ENCODE peak calls at places on chromosomes 2 and 18, in eight cellular contexts. One of them, this sample, is unnamed.

GRCh38 chr2:238380785-238381184 is 45.9 kb upstream of the ASB1 start:
- DNase-seq in kidney: no peak
- DNase-seq in Panc1: no peak
- DNase-seq in dorsolateral prefrontal cortex: no peak
- DNase-seq in pancreas: no peak
- DNase-seq in body of pancreas: no peak
- DNase-seq in colonic mucosa: no peak
- DNase-seq in heart left ventricle: no peak
- DNase-seq in this sample: no peak

GRCh38 chr18:32612651-32613050 is 142.0 kb upstream of the GAREM1 start:
- DNase-seq in dorsolateral prefrontal cortex: no peak
- DNase-seq in heart left ventricle: no peak
- DNase-seq in pancreas: no peak
- DNase-seq in Panc1: no peak
- DNase-seq in body of pancreas: no peak
- DNase-seq in colonic mucosa: no peak
- DNase-seq in kidney: no peak
- DNase-seq in this sample: no peak

GRCh38 chr2:238277695-238278094 is 10.7 kb downstream of the PER2 start:
- DNase-seq in kidney: peak; percentile 78
- DNase-seq in dorsolateral prefrontal cortex: no peak
- DNase-seq in pancreas: no peak
- DNase-seq in Panc1: no peak
- DNase-seq in body of pancreas: no peak
- DNase-seq in heart left ventricle: peak; percentile 42
- DNase-seq in colonic mucosa: no peak
- DNase-seq in this sample: no peak

GRCh38 chr18:25279133-25279532 is 72.8 kb downstream of the ZNF521 start:
- DNase-seq in heart left ventricle: no peak
- DNase-seq in colonic mucosa: no peak
- DNase-seq in dorsolateral prefrontal cortex: no peak
- DNase-seq in pancreas: no peak
- DNase-seq in kidney: no peak
- DNase-seq in Panc1: no peak
- DNase-seq in body of pancreas: no peak
- DNase-seq in this sample: no peak

GRCh38 chr2:167953790-167954189 is 293.6 kb downstream of the STK39 start:
- DNase-seq in kidney: no peak
- DNase-seq in heart left ventricle: no peak
- DNase-seq in Panc1: no peak
- DNase-seq in dorsolateral prefrontal cortex: no peak
- DNase-seq in body of pancreas: no peak
- DNase-seq in pancreas: no peak
- DNase-seq in colonic mucosa: no peak
- DNase-seq in this sample: no peak

GRCh38 chr18:48942554-48943261 is 8.1 kb downstream of the SMAD7 start:
- DNase-seq in heart left ventricle: no peak
- DNase-seq in kidney: peak; percentile 89
- DNase-seq in colonic mucosa: no peak
- DNase-seq in pancreas: peak; percentile 89
- DNase-seq in body of pancreas: peak; percentile 87
- DNase-seq in Panc1: peak; percentile 83
- DNase-seq in dorsolateral prefrontal cortex: no peak
- DNase-seq in this sample: no peak

GRCh38 chr2:26169226-26169625 is 3.7 kb upstream of the GAREM2 start:
- DNase-seq in body of pancreas: no peak
- DNase-seq in Panc1: no peak
- DNase-seq in dorsolateral prefrontal cortex: no peak
- DNase-seq in kidney: no peak
- DNase-seq in pancreas: no peak
- DNase-seq in colonic mucosa: no peak
- DNase-seq in heart left ventricle: peak; percentile 20
- DNase-seq in this sample: no peak

GRCh38 chr2:33377048-33377447 is 99.4 kb upstream of the RASGRP3 start:
- DNase-seq in body of pancreas: no peak
- DNase-seq in kidney: no peak
- DNase-seq in dorsolateral prefrontal cortex: no peak
- DNase-seq in colonic mucosa: no peak
- DNase-seq in Panc1: no peak
- DNase-seq in heart left ventricle: no peak
- DNase-seq in pancreas: no peak
- DNase-seq in this sample: peak; percentile 22

GRCh38 chr2:63078852-63079606 is 28.4 kb downstream of the OTX1 start:
- DNase-seq in colonic mucosa: peak; percentile 20
- DNase-seq in kidney: no peak
- DNase-seq in pancreas: no peak
- DNase-seq in body of pancreas: no peak
- DNase-seq in Panc1: peak; percentile 18
- DNase-seq in dorsolateral prefrontal cortex: no peak
- DNase-seq in heart left ventricle: no peak
- DNase-seq in this sample: no peak

GRCh38 chr2:197042613-197043248 is 116.2 kb upstream of the PGAP1 start:
- DNase-seq in dorsolateral prefrontal cortex: no peak
- DNase-seq in Panc1: no peak
- DNase-seq in heart left ventricle: no peak
- DNase-seq in pancreas: no peak
- DNase-seq in colonic mucosa: no peak
- DNase-seq in kidney: no peak
- DNase-seq in body of pancreas: no peak
- DNase-seq in this sample: no peak

GRCh38 chr2:238242731-238243495 is 3.1 kb upstream of the HES6 start:
- DNase-seq in kidney: no peak
- DNase-seq in colonic mucosa: no peak
- DNase-seq in heart left ventricle: peak; percentile 39
- DNase-seq in body of pancreas: peak; percentile 85
- DNase-seq in pancreas: peak; percentile 74
- DNase-seq in dorsolateral prefrontal cortex: no peak
- DNase-seq in Panc1: no peak
- DNase-seq in this sample: peak; percentile 50

GRCh38 chr18:48470484-48471180 is 61.4 kb upstream of the ZBTB7C start:
- DNase-seq in Panc1: no peak
- DNase-seq in dorsolateral prefrontal cortex: no peak
- DNase-seq in heart left ventricle: no peak
- DNase-seq in kidney: no peak
- DNase-seq in pancreas: no peak
- DNase-seq in colonic mucosa: no peak
- DNase-seq in body of pancreas: no peak
- DNase-seq in this sample: no peak

GRCh38 chr18:46166261-46166970 is 62.2 kb downstream of the HAUS1 start:
- DNase-seq in kidney: no peak
- DNase-seq in pancreas: no peak
- DNase-seq in heart left ventricle: no peak
- DNase-seq in body of pancreas: no peak
- DNase-seq in colonic mucosa: no peak
- DNase-seq in dorsolateral prefrontal cortex: no peak
- DNase-seq in Panc1: no peak
- DNase-seq in this sample: no peak

GRCh38 chr2:12202301-12202700 is 455.9 kb downstream of the LPIN1 start:
- DNase-seq in pancreas: no peak
- DNase-seq in Panc1: no peak
- DNase-seq in kidney: no peak
- DNase-seq in heart left ventricle: no peak
- DNase-seq in body of pancreas: no peak
- DNase-seq in dorsolateral prefrontal cortex: no peak
- DNase-seq in colonic mucosa: no peak
- DNase-seq in this sample: no peak

GRCh38 chr2:148877403-148877740 is 2.3 kb downstream of the KIF5C start:
- DNase-seq in kidney: no peak
- DNase-seq in dorsolateral prefrontal cortex: no peak
- DNase-seq in pancreas: no peak
- DNase-seq in Panc1: no peak
- DNase-seq in heart left ventricle: no peak
- DNase-seq in body of pancreas: no peak
- DNase-seq in colonic mucosa: no peak
- DNase-seq in this sample: no peak

GRCh38 chr18:11183621-11184020 is 34.3 kb upstream of the PIEZO2 start:
- DNase-seq in kidney: no peak
- DNase-seq in heart left ventricle: no peak
- DNase-seq in dorsolateral prefrontal cortex: no peak
- DNase-seq in pancreas: no peak
- DNase-seq in body of pancreas: no peak
- DNase-seq in colonic mucosa: no peak
- DNase-seq in Panc1: no peak
- DNase-seq in this sample: no peak

GRCh38 chr2:201471732-201472395 is 20.3 kb downstream of the STRADB start:
- DNase-seq in colonic mucosa: no peak
- DNase-seq in kidney: no peak
- DNase-seq in heart left ventricle: no peak
- DNase-seq in dorsolateral prefrontal cortex: no peak
- DNase-seq in body of pancreas: no peak
- DNase-seq in pancreas: no peak
- DNase-seq in Panc1: no peak
- DNase-seq in this sample: no peak

GRCh38 chr2:31347319-31347718 is 67.2 kb downstream of the XDH start:
- DNase-seq in Panc1: no peak
- DNase-seq in pancreas: no peak
- DNase-seq in kidney: no peak
- DNase-seq in heart left ventricle: peak; percentile 62
- DNase-seq in dorsolateral prefrontal cortex: no peak
- DNase-seq in colonic mucosa: no peak
- DNase-seq in body of pancreas: no peak
- DNase-seq in this sample: no peak

GRCh38 chr18:48923746-48924580 is 26.8 kb downstream of the SMAD7 start:
- DNase-seq in kidney: no peak
- DNase-seq in heart left ventricle: no peak
- DNase-seq in dorsolateral prefrontal cortex: no peak
- DNase-seq in body of pancreas: no peak
- DNase-seq in pancreas: no peak
- DNase-seq in Panc1: no peak
- DNase-seq in colonic mucosa: peak; percentile 31
- DNase-seq in this sample: no peak

GRCh38 chr2:20411361-20411894 is 35.4 kb upstream of the RHOB start:
- DNase-seq in dorsolateral prefrontal cortex: no peak
- DNase-seq in pancreas: peak; percentile 76
- DNase-seq in colonic mucosa: peak; percentile 94
- DNase-seq in kidney: peak; percentile 90
- DNase-seq in heart left ventricle: peak; percentile 92
- DNase-seq in body of pancreas: peak; percentile 89
- DNase-seq in Panc1: peak; percentile 72
- DNase-seq in this sample: peak; percentile 90

GRCh38 chr2:120910956-120911951 is 175.6 kb downstream of the GLI2 start:
- DNase-seq in kidney: peak; percentile 32
- DNase-seq in pancreas: no peak
- DNase-seq in body of pancreas: no peak
- DNase-seq in colonic mucosa: no peak
- DNase-seq in Panc1: no peak
- DNase-seq in heart left ventricle: peak; percentile 28
- DNase-seq in dorsolateral prefrontal cortex: no peak
- DNase-seq in this sample: no peak

GRCh38 chr18:56380682-56381081 is 257.7 kb downstream of the TXNL1 start:
- DNase-seq in kidney: no peak
- DNase-seq in dorsolateral prefrontal cortex: no peak
- DNase-seq in Panc1: no peak
- DNase-seq in body of pancreas: no peak
- DNase-seq in heart left ventricle: no peak
- DNase-seq in pancreas: no peak
- DNase-seq in colonic mucosa: no peak
- DNase-seq in this sample: no peak
- H3K27ac ChIP-seq in kidney: no peak overlapping the region
- H3K27ac ChIP-seq in dorsolateral prefrontal cortex: no peak overlapping the region
- H3K27ac ChIP-seq in Panc1: no peak overlapping the region
- H3K27ac ChIP-seq in body of pancreas: no peak overlapping the region
- H3K27ac ChIP-seq in heart left ventricle: no peak overlapping the region
- H3K27ac ChIP-seq in pancreas: no peak overlapping the region
- H3K27ac ChIP-seq in colonic mucosa: no peak overlapping the region
- H3K27ac ChIP-seq in this sample: no peak overlapping the region

GRCh38 chr18:292271-292670 is 24.4 kb upstream of the THOC1 start:
- DNase-seq in pancreas: no peak
- DNase-seq in colonic mucosa: no peak
- DNase-seq in kidney: no peak
- DNase-seq in heart left ventricle: no peak
- DNase-seq in Panc1: no peak
- DNase-seq in body of pancreas: no peak
- DNase-seq in dorsolateral prefrontal cortex: no peak
- DNase-seq in this sample: no peak
- TF ChIP-seq CTCF in pancreas: no peak
- TF ChIP-seq CTCF in colonic mucosa: no peak
- TF ChIP-seq CTCF in kidney: no peak
- TF ChIP-seq CTCF in heart left ventricle: no peak
- TF ChIP-seq CTCF in Panc1: peak; percentile 28
- TF ChIP-seq CTCF in body of pancreas: no peak
- TF ChIP-seq CTCF in dorsolateral prefrontal cortex: no peak
- TF ChIP-seq CTCF in this sample: no peak

GRCh38 chr2:240438810-240439697 is 3.6 kb downstream of the GPC1 start:
- DNase-seq in dorsolateral prefrontal cortex: peak; percentile 49
- DNase-seq in Panc1: no peak
- DNase-seq in colonic mucosa: no peak
- DNase-seq in body of pancreas: no peak
- DNase-seq in pancreas: no peak
- DNase-seq in heart left ventricle: peak; percentile 73
- DNase-seq in kidney: peak; percentile 68
- DNase-seq in this sample: peak; percentile 49
- H3K27ac ChIP-seq in dorsolateral prefrontal cortex: peak overlapping the region; percentile 75
- H3K27ac ChIP-seq in Panc1: no peak overlapping the region
- H3K27ac ChIP-seq in colonic mucosa: no peak overlapping the region
- H3K27ac ChIP-seq in body of pancreas: no peak overlapping the region
- H3K27ac ChIP-seq in pancreas: no peak overlapping the region
- H3K27ac ChIP-seq in heart left ventricle: no peak overlapping the region
- H3K27ac ChIP-seq in kidney: no peak overlapping the region
- H3K27ac ChIP-seq in this sample: peak overlapping the region; percentile 95

GRCh38 chr2:215866594-215866993 is 146.8 kb downstream of the MREG start:
- DNase-seq in colonic mucosa: no peak
- DNase-seq in pancreas: no peak
- DNase-seq in heart left ventricle: no peak
- DNase-seq in body of pancreas: no peak
- DNase-seq in dorsolateral prefrontal cortex: no peak
- DNase-seq in kidney: no peak
- DNase-seq in Panc1: no peak
- DNase-seq in this sample: no peak

GRCh38 chr2:215874418-215874817 is 138.9 kb downstream of the MREG start:
- DNase-seq in colonic mucosa: no peak
- DNase-seq in heart left ventricle: no peak
- DNase-seq in body of pancreas: no peak
- DNase-seq in kidney: no peak
- DNase-seq in Panc1: no peak
- DNase-seq in pancreas: no peak
- DNase-seq in dorsolateral prefrontal cortex: no peak
- DNase-seq in this sample: no peak

GRCh38 chr2:215868886-215869285 is 144.5 kb downstream of the MREG start:
- DNase-seq in dorsolateral prefrontal cortex: no peak
- DNase-seq in colonic mucosa: no peak
- DNase-seq in kidney: no peak
- DNase-seq in heart left ventricle: no peak
- DNase-seq in pancreas: no peak
- DNase-seq in body of pancreas: no peak
- DNase-seq in Panc1: no peak
- DNase-seq in this sample: no peak

GRCh38 chr2:215870088-215870490 is 143.3 kb downstream of the MREG start:
- DNase-seq in Panc1: no peak
- DNase-seq in dorsolateral prefrontal cortex: no peak
- DNase-seq in pancreas: no peak
- DNase-seq in colonic mucosa: peak; percentile 25
- DNase-seq in kidney: no peak
- DNase-seq in heart left ventricle: no peak
- DNase-seq in body of pancreas: peak; percentile 11
- DNase-seq in this sample: no peak

DNA sequence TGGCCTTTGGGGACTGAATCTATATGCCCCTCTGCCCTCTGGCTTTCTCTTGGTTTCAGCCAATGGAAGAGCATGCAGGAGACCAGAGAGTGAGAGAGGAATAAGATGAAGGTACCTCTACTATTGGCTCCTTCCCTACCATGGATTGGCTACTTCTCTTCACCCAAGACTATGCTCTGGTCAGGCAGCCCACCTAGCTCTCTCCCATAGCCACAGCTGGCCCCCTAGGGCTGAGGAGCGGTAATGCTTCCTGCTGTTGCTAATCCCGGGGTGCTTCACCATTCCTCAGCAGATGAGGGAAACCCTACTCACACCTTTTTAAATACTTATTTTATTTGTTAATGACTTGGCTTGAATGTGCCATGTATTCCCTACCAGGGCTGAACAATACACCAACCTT is 142.4 kb downstream of the MREG start:
- DNase-seq in dorsolateral prefrontal cortex: no peak
- DNase-seq in kidney: no peak
- DNase-seq in Panc1: no peak
- DNase-seq in pancreas: no peak
- DNase-seq in heart left ventricle: no peak
- DNase-seq in colonic mucosa: no peak
- DNase-seq in body of pancreas: no peak
- DNase-seq in this sample: no peak
- TF ChIP-seq CTCF in dorsolateral prefrontal cortex: no peak
- TF ChIP-seq CTCF in kidney: no peak
- TF ChIP-seq CTCF in Panc1: peak; percentile 43
- TF ChIP-seq CTCF in pancreas: no peak
- TF ChIP-seq CTCF in heart left ventricle: no peak
- TF ChIP-seq CTCF in colonic mucosa: no peak
- TF ChIP-seq CTCF in body of pancreas: no peak
- TF ChIP-seq CTCF in this sample: peak; percentile 20